ENCODE peak calls at places on chromosomes 7 and 10, in ten cellular contexts. One of them, this sample, is unnamed. For H3K4me1 and H3K9me3, the result is how much of the 10 kb centered on the place peaks cover.

GRCh38 chr10:6280291-6280690 is 77.6 kb downstream of the PFKFB3 start:
- DNase-seq in K562: no peak
- DNase-seq in body of pancreas: no peak
- DNase-seq in right lobe of liver: no peak
- DNase-seq in adrenal gland: no peak
- DNase-seq in sigmoid colon: no peak
- DNase-seq in ovary: no peak
- DNase-seq in breast epithelium: no peak
- DNase-seq in heart left ventricle: no peak
- DNase-seq in A549: peak
- DNase-seq in this sample: no peak

GRCh38 chr10:72665925-72666324 is 26.0 kb upstream of the MCU start:
- DNase-seq in adrenal gland: no peak
- DNase-seq in breast epithelium: no peak
- DNase-seq in A549: peak
- DNase-seq in K562: no peak
- DNase-seq in right lobe of liver: no peak
- DNase-seq in heart left ventricle: no peak
- DNase-seq in body of pancreas: no peak
- DNase-seq in sigmoid colon: no peak
- DNase-seq in ovary: no peak
- DNase-seq in this sample: no peak

GRCh38 chr10:5419466-5420094 is 7.2 kb downstream of the NET1 start:
- DNase-seq in body of pancreas: no peak
- DNase-seq in sigmoid colon: no peak
- DNase-seq in A549: no peak
- DNase-seq in K562: no peak
- DNase-seq in adrenal gland: no peak
- DNase-seq in breast epithelium: no peak
- DNase-seq in ovary: no peak
- DNase-seq in heart left ventricle: no peak
- DNase-seq in right lobe of liver: no peak
- DNase-seq in this sample: no peak

GRCh38 chr10:44830022-44830421 is 81.1 kb upstream of the TMEM72 start:
- DNase-seq in ovary: no peak
- DNase-seq in K562: no peak
- DNase-seq in A549: no peak
- DNase-seq in right lobe of liver: no peak
- DNase-seq in body of pancreas: no peak
- DNase-seq in adrenal gland: no peak
- DNase-seq in sigmoid colon: no peak
- DNase-seq in breast epithelium: no peak
- DNase-seq in heart left ventricle: no peak
- DNase-seq in this sample: no peak

GRCh38 chr7:130668258-130669050 is at the start of gene COPG2:
- DNase-seq in ovary: peak
- DNase-seq in sigmoid colon: peak
- DNase-seq in body of pancreas: peak
- DNase-seq in K562: peak
- DNase-seq in right lobe of liver: peak
- DNase-seq in breast epithelium: peak
- DNase-seq in heart left ventricle: peak
- DNase-seq in A549: peak
- DNase-seq in adrenal gland: peak
- DNase-seq in this sample: peak

GRCh38 chr10:122515588-122516231 is 44.8 kb upstream of the DMBT1 start:
- DNase-seq in breast epithelium: no peak
- DNase-seq in A549: no peak
- DNase-seq in heart left ventricle: peak
- DNase-seq in right lobe of liver: no peak
- DNase-seq in adrenal gland: no peak
- DNase-seq in sigmoid colon: no peak
- DNase-seq in K562: no peak
- DNase-seq in body of pancreas: no peak
- DNase-seq in ovary: no peak
- DNase-seq in this sample: no peak

GRCh38 chr10:51389415-51390342 is 309.7 kb downstream of the CSTF2T start:
- DNase-seq in ovary: no peak
- DNase-seq in K562: peak
- DNase-seq in right lobe of liver: no peak
- DNase-seq in adrenal gland: peak
- DNase-seq in sigmoid colon: no peak
- DNase-seq in heart left ventricle: peak
- DNase-seq in breast epithelium: no peak
- DNase-seq in body of pancreas: peak
- DNase-seq in A549: peak
- DNase-seq in this sample: no peak

GRCh38 chr10:26815500-26815899 is 45.3 kb downstream of the ABI1 start:
- DNase-seq in ovary: no peak
- DNase-seq in K562: no peak
- DNase-seq in A549: no peak
- DNase-seq in right lobe of liver: no peak
- DNase-seq in body of pancreas: no peak
- DNase-seq in sigmoid colon: no peak
- DNase-seq in heart left ventricle: no peak
- DNase-seq in breast epithelium: no peak
- DNase-seq in adrenal gland: no peak
- DNase-seq in this sample: no peak

GRCh38 chr7:40604601-40605438 is 470.0 kb downstream of the SUGCT start:
- DNase-seq in adrenal gland: peak
- DNase-seq in A549: peak
- DNase-seq in right lobe of liver: peak
- DNase-seq in body of pancreas: peak
- DNase-seq in K562: peak
- DNase-seq in ovary: peak
- DNase-seq in sigmoid colon: peak
- DNase-seq in breast epithelium: no peak
- DNase-seq in heart left ventricle: peak
- DNase-seq in this sample: peak

GRCh38 chr10:9608592-9608991 is 1409.1 kb upstream of the CELF2 start:
- DNase-seq in right lobe of liver: no peak
- DNase-seq in A549: no peak
- DNase-seq in heart left ventricle: no peak
- DNase-seq in breast epithelium: no peak
- DNase-seq in ovary: no peak
- DNase-seq in body of pancreas: no peak
- DNase-seq in adrenal gland: no peak
- DNase-seq in sigmoid colon: no peak
- DNase-seq in K562: no peak
- DNase-seq in this sample: no peak

GRCh38 chr7:142811154-142811737 is 40.5 kb downstream of the PRSS2 start:
- DNase-seq in K562: peak
- DNase-seq in breast epithelium: no peak
- DNase-seq in adrenal gland: no peak
- DNase-seq in sigmoid colon: no peak
- DNase-seq in right lobe of liver: no peak
- DNase-seq in body of pancreas: no peak
- DNase-seq in A549: peak
- DNase-seq in ovary: no peak
- DNase-seq in heart left ventricle: no peak
- DNase-seq in this sample: no peak

GRCh38 chr10:1316107-1316805 is 260.1 kb downstream of the WDR37 start:
- DNase-seq in K562: no peak
- DNase-seq in sigmoid colon: no peak
- DNase-seq in adrenal gland: no peak
- DNase-seq in breast epithelium: no peak
- DNase-seq in A549: no peak
- DNase-seq in body of pancreas: no peak
- DNase-seq in ovary: no peak
- DNase-seq in heart left ventricle: no peak
- DNase-seq in right lobe of liver: no peak
- DNase-seq in this sample: no peak

GRCh38 chr7:30977896-30978564 is 14.3 kb downstream of the GHRHR start:
- DNase-seq in breast epithelium: no peak
- DNase-seq in A549: peak
- DNase-seq in right lobe of liver: peak
- DNase-seq in K562: peak
- DNase-seq in ovary: no peak
- DNase-seq in sigmoid colon: peak
- DNase-seq in adrenal gland: peak
- DNase-seq in body of pancreas: peak
- DNase-seq in heart left ventricle: peak
- DNase-seq in this sample: no peak

GRCh38 chr7:90298145-90299038 is 22.7 kb downstream of the FAM237B start:
- DNase-seq in adrenal gland: peak
- DNase-seq in sigmoid colon: no peak
- DNase-seq in heart left ventricle: no peak
- DNase-seq in body of pancreas: no peak
- DNase-seq in K562: no peak
- DNase-seq in breast epithelium: no peak
- DNase-seq in A549: peak
- DNase-seq in right lobe of liver: no peak
- DNase-seq in ovary: no peak
- DNase-seq in this sample: no peak

GRCh38 chr7:50359995-50360925 is 55.7 kb downstream of the IKZF1 start:
- DNase-seq in heart left ventricle: no peak
- DNase-seq in breast epithelium: no peak
- DNase-seq in A549: no peak
- DNase-seq in adrenal gland: no peak
- DNase-seq in K562: peak
- DNase-seq in body of pancreas: no peak
- DNase-seq in right lobe of liver: no peak
- DNase-seq in sigmoid colon: peak
- DNase-seq in ovary: no peak
- DNase-seq in this sample: peak

GRCh38 chr7:45230611-45231165 is 73.1 kb downstream of the RAMP3 start:
- DNase-seq in right lobe of liver: no peak
- DNase-seq in heart left ventricle: no peak
- DNase-seq in sigmoid colon: no peak
- DNase-seq in ovary: no peak
- DNase-seq in adrenal gland: no peak
- DNase-seq in A549: no peak
- DNase-seq in K562: no peak
- DNase-seq in breast epithelium: no peak
- DNase-seq in body of pancreas: no peak
- DNase-seq in this sample: no peak

GRCh38 chr7:45233249-45233775 is 75.7 kb downstream of the RAMP3 start:
- DNase-seq in adrenal gland: no peak
- DNase-seq in ovary: no peak
- DNase-seq in breast epithelium: no peak
- DNase-seq in heart left ventricle: no peak
- DNase-seq in A549: no peak
- DNase-seq in K562: no peak
- DNase-seq in sigmoid colon: no peak
- DNase-seq in body of pancreas: no peak
- DNase-seq in right lobe of liver: no peak
- DNase-seq in this sample: no peak

GRCh38 chr7:45225560-45226335 is 68.2 kb downstream of the RAMP3 start:
- DNase-seq in A549: no peak
- DNase-seq in ovary: no peak
- DNase-seq in right lobe of liver: no peak
- DNase-seq in adrenal gland: no peak
- DNase-seq in K562: no peak
- DNase-seq in breast epithelium: no peak
- DNase-seq in sigmoid colon: no peak
- DNase-seq in heart left ventricle: no peak
- DNase-seq in body of pancreas: no peak
- DNase-seq in this sample: no peak

GRCh38 chr7:45229130-45229920 is 71.7 kb downstream of the RAMP3 start:
- DNase-seq in heart left ventricle: no peak
- DNase-seq in ovary: no peak
- DNase-seq in adrenal gland: no peak
- DNase-seq in A549: no peak
- DNase-seq in breast epithelium: no peak
- DNase-seq in body of pancreas: no peak
- DNase-seq in right lobe of liver: no peak
- DNase-seq in K562: peak
- DNase-seq in sigmoid colon: no peak
- DNase-seq in this sample: no peak

DNA sequence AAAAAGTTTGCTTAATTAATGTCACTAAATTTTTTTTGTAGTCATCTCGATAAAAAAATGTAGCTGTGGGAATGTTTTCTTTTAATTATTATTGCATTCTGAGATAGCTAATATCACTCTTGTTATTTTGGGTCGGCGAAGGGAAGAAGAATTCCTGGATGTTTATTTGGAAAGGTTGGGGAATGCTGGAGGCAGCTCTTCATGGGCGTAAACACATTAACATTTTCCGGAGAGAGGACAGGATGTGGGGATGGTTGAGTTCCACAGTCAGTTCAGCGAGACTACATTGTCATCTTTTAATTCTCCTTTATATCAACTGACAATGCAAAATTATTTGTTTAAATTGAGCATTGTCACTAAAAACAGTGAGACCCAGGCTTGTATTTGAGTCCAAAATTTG is 72.5 kb downstream of the RAMP3 start:
- DNase-seq in A549: no peak
- DNase-seq in right lobe of liver: no peak
- DNase-seq in body of pancreas: no peak
- DNase-seq in ovary: no peak
- DNase-seq in adrenal gland: no peak
- DNase-seq in sigmoid colon: no peak
- DNase-seq in breast epithelium: no peak
- DNase-seq in K562: no peak
- DNase-seq in heart left ventricle: no peak
- DNase-seq in this sample: no peak
- TF ChIP-seq POLR2A in A549: no peak
- TF ChIP-seq POLR2A in right lobe of liver: no peak
- TF ChIP-seq POLR2A in body of pancreas: no peak
- TF ChIP-seq POLR2A in ovary: no peak
- TF ChIP-seq POLR2A in adrenal gland: no peak
- TF ChIP-seq POLR2A in sigmoid colon: no peak
- TF ChIP-seq POLR2A in breast epithelium: no peak
- TF ChIP-seq POLR2A in K562: no peak
- TF ChIP-seq POLR2A in heart left ventricle: no peak
- TF ChIP-seq POLR2A in this sample: no peak

GRCh38 chr7:79984210-79984609 is 150.4 kb upstream of the GNAI1 start:
- DNase-seq in adrenal gland: no peak
- DNase-seq in K562: no peak
- DNase-seq in breast epithelium: no peak
- DNase-seq in ovary: no peak
- DNase-seq in body of pancreas: no peak
- DNase-seq in right lobe of liver: no peak
- DNase-seq in A549: no peak
- DNase-seq in sigmoid colon: no peak
- DNase-seq in heart left ventricle: no peak
- DNase-seq in this sample: no peak
- H3K4me1 ChIP-seq in adrenal gland: under half
- H3K4me1 ChIP-seq in K562: under half
- H3K4me1 ChIP-seq in breast epithelium: under half
- H3K4me1 ChIP-seq in ovary: under half
- H3K4me1 ChIP-seq in body of pancreas: under half
- H3K4me1 ChIP-seq in right lobe of liver: under half
- H3K4me1 ChIP-seq in A549: under half
- H3K4me1 ChIP-seq in sigmoid colon: under half
- H3K4me1 ChIP-seq in heart left ventricle: under half
- H3K4me1 ChIP-seq in this sample: under half

GRCh38 chr7:157640144-157640543 is 303.3 kb downstream of the DNAJB6 start:
- DNase-seq in breast epithelium: no peak
- DNase-seq in K562: no peak
- DNase-seq in heart left ventricle: no peak
- DNase-seq in right lobe of liver: no peak
- DNase-seq in A549: no peak
- DNase-seq in ovary: no peak
- DNase-seq in body of pancreas: no peak
- DNase-seq in adrenal gland: no peak
- DNase-seq in sigmoid colon: no peak
- DNase-seq in this sample: no peak
- H3K9me3 ChIP-seq in breast epithelium: under half
- H3K9me3 ChIP-seq in K562: under half
- H3K9me3 ChIP-seq in heart left ventricle: under half
- H3K9me3 ChIP-seq in right lobe of liver: under half
- H3K9me3 ChIP-seq in A549: under half
- H3K9me3 ChIP-seq in ovary: under half
- H3K9me3 ChIP-seq in body of pancreas: under half
- H3K9me3 ChIP-seq in adrenal gland: under half
- H3K9me3 ChIP-seq in sigmoid colon: under half
- H3K9me3 ChIP-seq in this sample: under half

GRCh38 chr7:27244488-27245123 is 2.0 kb downstream of the EVX1 start:
- DNase-seq in A549: no peak
- DNase-seq in right lobe of liver: no peak
- DNase-seq in breast epithelium: no peak
- DNase-seq in heart left ventricle: no peak
- DNase-seq in sigmoid colon: no peak
- DNase-seq in body of pancreas: no peak
- DNase-seq in ovary: no peak
- DNase-seq in K562: no peak
- DNase-seq in adrenal gland: no peak
- DNase-seq in this sample: no peak
- TF ChIP-seq POLR2A in A549: no peak
- TF ChIP-seq POLR2A in right lobe of liver: no peak
- TF ChIP-seq POLR2A in breast epithelium: no peak
- TF ChIP-seq POLR2A in heart left ventricle: no peak
- TF ChIP-seq POLR2A in sigmoid colon: no peak
- TF ChIP-seq POLR2A in body of pancreas: no peak
- TF ChIP-seq POLR2A in ovary: no peak
- TF ChIP-seq POLR2A in K562: no peak
- TF ChIP-seq POLR2A in adrenal gland: no peak
- TF ChIP-seq POLR2A in this sample: no peak

This sample was measured in spleen.